ENCODE peak calls at places on chromosomes 16 and 17, in four cellular contexts. I is Right ventricle myocardium superior, X is Peyer's patch, A is T1000. Y is an unnamed sample.

GRCh38 chr17:40846515-40847155 is 20.4 kb downstream of the KRT12 start:
- DNase-seq in I (no peak), X (no peak), A (no peak), Y (no peak)

GRCh38 chr16:16083421-16084156 is 134.2 kb downstream of the ABCC1 start:
- DNase-seq in A (no peak), X (no peak), I (no peak), Y (no peak)

GRCh38 chr16:69926241-69926640 is 24.9 kb upstream of the CLEC18A start:
- DNase-seq in A (no peak), X (no peak), I (no peak), Y (no peak)

GRCh38 chr16:6880263-6880662 is 452.4 kb upstream of the RBFOX1 start:
- DNase-seq in X (no peak), I (no peak), A (no peak), Y (no peak)

GRCh38 chr16:50354629-50355456 is 13.9 kb downstream of the BRD7 start:
- DNase-seq in I (no peak), A (no peak), X (no peak), Y (no peak)

GRCh38 chr16:73122604-73123386 is 74.9 kb upstream of the ZFHX3 start:
- DNase-seq in I (peak), A (no peak), X (no peak), Y (no peak)

GRCh38 chr17:9307313-9307998 is 268.2 kb downstream of the STX8 start:
- DNase-seq in X (no peak), I (no peak), A (no peak), Y (no peak)

GRCh38 chr16:89811321-89811720 is 5.1 kb downstream of the FANCA start:
- DNase-seq in X (no peak), I (no peak), A (no peak), Y (no peak)

GRCh38 chr17:3004150-3004801 is 59.1 kb downstream of the OR1D5 start:
- DNase-seq in A (peak), I (peak), X (peak), Y (peak)

GRCh38 chr16:66618588-66618987 is 14.1 kb downstream of the CMTM3 start:
- DNase-seq in A (peak), I (no peak), X (no peak), Y (peak)

GRCh38 chr16:89359296-89360147 is 130.8 kb downstream of the ANKRD11 start:
- DNase-seq in A (no peak), X (no peak), I (no peak), Y (no peak)

Y was measured in epithelial cell of prostate.